ENCODE peak calls at places on chromosomes 11 and 22, in six cellular contexts. C is K562, W is HL-60, I is GM12878, N is HepG2, D is SK-N-SH. J is an unnamed sample.

GRCh38 chr11:11344045-11344444 is 9.0 kb downstream of the CSNK2A3 start:
- DNase-seq in W (no peak), I (no peak), N (no peak), D (no peak), C (no peak), J (no peak)

GRCh38 chr22:46250783-46251125 is 661 bp upstream of the CDPF1 start:
- DNase-seq in C (no peak), D (no peak), W (no peak), I (no peak), N (no peak), J (no peak)

GRCh38 chr11:134206185-134206584 is 17.6 kb downstream of the NCAPD3 start:
- DNase-seq in N (no peak), W (no peak), D (peak; percentile 76), C (no peak), I (no peak), J (no peak)

GRCh38 chr22:39251762-39252460 is 7.1 kb upstream of the PDGFB start:
- DNase-seq in W (no peak), N (peak; percentile 67), I (no peak), D (no peak), C (no peak), J (no peak)

GRCh38 chr11:73591743-73592142 is 6.2 kb downstream of the FAM168A start:
- DNase-seq in N (no peak), I (no peak), W (no peak), D (no peak), C (no peak), J (no peak)

GRCh38 chr11:66902486-66903177 is 45.8 kb downstream of the LRFN4 start:
- DNase-seq in N (no peak), W (no peak), D (peak; percentile 8), C (no peak), I (no peak), J (no peak)

GRCh38 chr11:118015385-118015841 is 29.2 kb downstream of the IL10RA start:
- DNase-seq in D (no peak), C (no peak), I (no peak), W (no peak), N (no peak), J (no peak)

GRCh38 chr11:125675196-125675595 is 5.5 kb downstream of the ACRV1 start:
- DNase-seq in I (no peak), N (no peak), D (no peak), W (no peak), C (no peak), J (no peak)

GRCh38 chr11:61639816-61640443 is 40.3 kb upstream of the DAGLA start:
- DNase-seq in N (no peak), W (no peak), D (no peak), C (no peak), I (no peak), J (no peak)

GRCh38 chr11:108859510-108859909 is 194.6 kb downstream of the DDX10 start:
- DNase-seq in W (no peak), I (no peak), C (no peak), D (no peak), N (no peak), J (no peak)

GRCh38 chr22:19691721-19692341 is 22.5 kb upstream of the SEPTIN5 start:
- DNase-seq in D (no peak), C (peak; percentile 92), I (no peak), W (no peak), N (no peak), J (no peak)

GRCh38 chr22:32354360-32355351 is 3.0 kb upstream of the RFPL3 start:
- DNase-seq in C (no peak), I (no peak), N (no peak), W (no peak), D (no peak), J (no peak)

GRCh38 chr22:40014661-40015255 is 20.0 kb downstream of the FAM83F start:
- DNase-seq in C (no peak), I (no peak), W (no peak), N (no peak), D (no peak), J (no peak)

GRCh38 chr22:41401781-41402648 is 20.3 kb downstream of the TEF start:
- DNase-seq in N (peak; percentile 70), I (no peak), C (no peak), D (peak; percentile 81), W (no peak), J (no peak)

GRCh38 chr11:64238076-64238475 is 2.8 kb upstream of the FKBP2 start:
- DNase-seq in W (peak; percentile 70), N (no peak), I (no peak), C (no peak), D (no peak), J (no peak)

GRCh38 chr11:79637219-79637618 is 196.4 kb upstream of the TENM4 start:
- DNase-seq in D (no peak), I (no peak), C (no peak), W (no peak), N (no peak), J (no peak)

GRCh38 chr11:68643576-68643975 is 40.8 kb upstream of the GAL start:
- DNase-seq in D (peak; percentile 5), N (no peak), W (no peak), C (no peak), I (no peak), J (no peak)

GRCh38 chr11:83319346-83319745 is 33.2 kb upstream of the CCDC90B start:
- DNase-seq in W (no peak), I (no peak), C (no peak), D (no peak), N (no peak), J (no peak)

GRCh38 chr22:32606181-32606580 is 131.6 kb downstream of the FBXO7 start:
- DNase-seq in I (no peak), D (no peak), W (no peak), N (no peak), C (no peak), J (no peak)

GRCh38 chr22:45688606-45689080 is 17.0 kb downstream of the ATXN10 start:
- DNase-seq in W (peak; percentile 9), I (no peak), C (no peak), D (peak; percentile 23), N (no peak), J (no peak)

GRCh38 chr11:67353317-67354313 is at the start of gene POLD4:
- DNase-seq in I (peak; percentile 95), D (peak; percentile 97), W (peak; percentile 99), C (peak; percentile 98), N (peak; percentile 89), J (peak; percentile 79)

GRCh38 chr22:25760294-25760693 is 18.3 kb downstream of the MYO18B start:
- DNase-seq in N (peak; percentile 32), I (no peak), C (no peak), W (no peak), D (no peak), J (no peak)

GRCh38 chr11:117998664-117999353 is 12.6 kb downstream of the IL10RA start:
- DNase-seq in C (no peak), N (no peak), I (no peak), W (no peak), D (no peak), J (no peak)

GRCh38 chr22:20905415-20906386 is 11.5 kb upstream of the CRKL start:
- DNase-seq in C (peak; percentile 51), N (no peak), I (no peak), W (peak; percentile 49), D (no peak), J (no peak)

GRCh38 chr11:26158251-26158650 is 173.7 kb upstream of the ANO3 start:
- DNase-seq in I (no peak), C (no peak), N (no peak), D (no peak), W (no peak), J (no peak)

GRCh38 chr22:49780992-49781782 is 46.5 kb downstream of the BRD1 start:
- DNase-seq in I (no peak), W (no peak), N (no peak), C (no peak), D (no peak), J (no peak)

GRCh38 chr11:114110948-114111347 is 51.4 kb downstream of the ZBTB16 start:
- DNase-seq in C (no peak), D (no peak), I (no peak), W (no peak), N (no peak), J (no peak)

GRCh38 chr11:126383301-126384052 is 28.0 kb downstream of the ST3GAL4 start:
- DNase-seq in W (no peak), D (no peak), C (no peak), I (no peak), N (no peak), J (no peak)

GRCh38 chr22:33811686-33812085 is 108.6 kb downstream of the LARGE1 start:
- DNase-seq in C (no peak), N (no peak), W (no peak), I (no peak), D (no peak), J (no peak)

GRCh38 chr11:44606472-44606871 is 41.0 kb downstream of the CD82 start:
- DNase-seq in D (no peak), C (no peak), W (no peak), N (no peak), I (no peak), J (no peak)

GRCh38 chr11:44608654-44609027 is 43.2 kb downstream of the CD82 start:
- DNase-seq in W (no peak), D (no peak), N (no peak), C (no peak), I (no peak), J (no peak)

GRCh38 chr11:44607987-44608386 is 42.5 kb downstream of the CD82 start:
- DNase-seq in N (no peak), D (no peak), C (peak; percentile 37), W (no peak), I (no peak), J (no peak)

GRCh38 chr11:44605965-44606364 is 40.5 kb downstream of the CD82 start:
- DNase-seq in I (no peak), N (no peak), C (no peak), W (no peak), D (no peak), J (no peak)

GRCh38 chr11:44607324-44607962 is 42.0 kb downstream of the CD82 start:
- DNase-seq in D (no peak), I (no peak), C (no peak), N (no peak), W (no peak), J (no peak)
- TF ChIP-seq GABPA in D (no peak), I (no peak), C (no peak), N (no peak), W (no peak), J (no peak)

DNA sequence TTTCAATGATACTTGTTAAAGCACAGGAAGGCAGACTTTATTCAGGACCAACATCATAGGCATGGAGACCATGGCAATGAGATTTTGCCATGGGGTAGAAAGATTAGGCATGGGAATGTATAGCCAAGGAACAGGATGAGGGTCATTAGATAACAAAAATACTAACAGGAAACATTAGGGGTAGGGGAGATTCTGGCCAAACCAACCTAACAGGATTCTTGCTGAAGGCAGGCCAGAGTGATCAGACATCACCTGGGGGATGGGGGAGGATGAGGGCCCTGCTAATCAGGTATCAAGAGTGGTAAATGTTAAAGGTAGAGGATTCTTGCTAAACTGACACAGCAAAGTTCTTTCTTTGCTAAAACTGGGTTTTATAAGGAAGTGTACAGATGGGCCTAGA is 481.8 kb downstream of the ETS1 start:
- DNase-seq in N (no peak), I (no peak), D (no peak), C (no peak), W (no peak), J (no peak)
- TF ChIP-seq GABPA in N (no peak), I (no peak), D (no peak), C (no peak), W (no peak), J (no peak)

GRCh38 chr22:38136607-38137006 is 26.1 kb upstream of the BAIAP2L2 start:
- DNase-seq in C (no peak), I (no peak), N (no peak), W (no peak), D (no peak), J (no peak)
- TF ChIP-seq GABPA in C (no peak), I (no peak), N (no peak), W (no peak), D (no peak), J (no peak)

GRCh38 chr11:28346209-28346608 is 238.0 kb downstream of the METTL15 start:
- DNase-seq in D (no peak), C (no peak), I (no peak), N (no peak), W (no peak), J (no peak)
- TF ChIP-seq GABPA in D (no peak), C (no peak), I (no peak), N (no peak), W (no peak), J (no peak)

J was measured in H1.